ENCODE peak calls at places on chromosomes 7 and 10, in five cellular contexts. One of them, this sample, is unnamed.

GRCh38 chr10:34157501-34157900 is 657.6 kb downstream of the PARD3 start:
- DNase-seq in HCT116: no peak
- DNase-seq in GM12878: no peak
- DNase-seq in H1: no peak
- DNase-seq in K562: no peak
- DNase-seq in this sample: no peak

GRCh38 chr10:124648738-124649137 is 95.4 kb downstream of the FAM53B start:
- DNase-seq in HCT116: no peak
- DNase-seq in GM12878: peak; percentile 33
- DNase-seq in H1: no peak
- DNase-seq in K562: peak; percentile 60
- DNase-seq in this sample: no peak

GRCh38 chr10:73641272-73642060 is at the start of gene MYOZ1:
- DNase-seq in HCT116: no peak
- DNase-seq in GM12878: no peak
- DNase-seq in H1: no peak
- DNase-seq in K562: peak; percentile 11
- DNase-seq in this sample: no peak

GRCh38 chr7:25594728-25595127 is 366.4 kb upstream of the NPVF start:
- DNase-seq in HCT116: no peak
- DNase-seq in GM12878: no peak
- DNase-seq in H1: no peak
- DNase-seq in K562: no peak
- DNase-seq in this sample: no peak

GRCh38 chr7:45202618-45203017 is 45.0 kb downstream of the RAMP3 start:
- DNase-seq in HCT116: no peak
- DNase-seq in GM12878: no peak
- DNase-seq in H1: no peak
- DNase-seq in K562: no peak
- DNase-seq in this sample: no peak

GRCh38 chr10:90847436-90847835 is 10.4 kb downstream of the HTR7 start:
- DNase-seq in HCT116: peak; percentile 71
- DNase-seq in GM12878: no peak
- DNase-seq in H1: no peak
- DNase-seq in K562: no peak
- DNase-seq in this sample: no peak

GRCh38 chr7:5773661-5774086 is 7.8 kb downstream of the RNF216 start:
- DNase-seq in HCT116: peak; percentile 90
- DNase-seq in GM12878: no peak
- DNase-seq in H1: peak; percentile 5
- DNase-seq in K562: no peak
- DNase-seq in this sample: peak; percentile 63

GRCh38 chr7:132817844-132818427 is 241.7 kb upstream of the PLXNA4 start:
- DNase-seq in HCT116: no peak
- DNase-seq in GM12878: no peak
- DNase-seq in H1: no peak
- DNase-seq in K562: no peak
- DNase-seq in this sample: no peak

GRCh38 chr7:34061175-34061574 is 155.8 kb downstream of the BMPER start:
- DNase-seq in HCT116: no peak
- DNase-seq in GM12878: no peak
- DNase-seq in H1: no peak
- DNase-seq in K562: no peak
- DNase-seq in this sample: no peak

GRCh38 chr10:21503580-21503979 is 21.9 kb downstream of the SKIDA1 start:
- DNase-seq in HCT116: no peak
- DNase-seq in GM12878: no peak
- DNase-seq in H1: no peak
- DNase-seq in K562: no peak
- DNase-seq in this sample: no peak

GRCh38 chr7:105487559-105488218 is 34.4 kb downstream of the PUS7 start:
- DNase-seq in HCT116: no peak
- DNase-seq in GM12878: no peak
- DNase-seq in H1: no peak
- DNase-seq in K562: peak; percentile 33
- DNase-seq in this sample: peak; percentile 62

DNA sequence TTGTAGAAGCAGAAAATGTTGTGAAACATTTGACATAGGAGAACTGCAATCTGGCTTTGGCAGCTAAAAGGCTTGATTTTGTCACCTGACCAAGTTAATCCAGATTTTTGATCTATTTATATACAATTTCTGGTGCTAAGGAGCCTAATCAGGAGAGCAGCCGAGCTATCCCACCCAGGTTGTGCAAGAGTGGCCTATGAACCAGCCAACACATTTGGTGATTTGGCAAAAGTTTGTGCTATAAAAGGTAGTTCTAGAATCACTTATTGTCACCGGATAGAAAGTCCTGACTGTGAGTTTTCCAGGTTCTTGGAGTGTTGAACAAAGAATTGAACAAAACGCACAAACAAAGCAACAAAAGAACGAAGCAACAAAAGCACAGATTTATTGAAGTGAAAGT is 1.4 kb upstream of the SPAM1 start:
- DNase-seq in HCT116: no peak
- DNase-seq in GM12878: no peak
- DNase-seq in H1: no peak
- DNase-seq in K562: no peak
- DNase-seq in this sample: no peak
- TF ChIP-seq SRF in HCT116: no peak
- TF ChIP-seq SRF in GM12878: no peak
- TF ChIP-seq SRF in H1: no peak
- TF ChIP-seq SRF in K562: no peak
- TF ChIP-seq SRF in this sample: no peak

DNA sequence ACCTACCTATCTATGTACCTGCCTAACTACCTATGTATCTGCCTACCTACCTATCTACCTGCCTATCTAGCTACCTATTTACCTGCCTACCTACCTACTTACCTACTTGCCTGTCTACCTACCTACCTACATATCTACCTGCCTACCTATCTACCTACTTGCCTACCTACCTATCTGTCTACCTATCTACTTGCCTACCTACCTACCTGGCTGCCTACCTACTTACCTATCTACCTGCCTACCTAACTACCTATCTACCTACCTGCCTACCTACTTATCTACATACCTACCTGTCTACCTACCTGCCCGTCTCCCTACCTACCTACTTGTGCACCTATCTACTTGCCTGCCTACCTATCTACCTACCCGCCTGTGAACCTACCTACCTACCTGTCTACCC is 68.7 kb upstream of the NPTX2 start:
- DNase-seq in HCT116: no peak
- DNase-seq in GM12878: no peak
- DNase-seq in H1: no peak
- DNase-seq in K562: no peak
- DNase-seq in this sample: no peak
- TF ChIP-seq SRF in HCT116: no peak
- TF ChIP-seq SRF in GM12878: no peak
- TF ChIP-seq SRF in H1: no peak
- TF ChIP-seq SRF in K562: no peak
- TF ChIP-seq SRF in this sample: no peak

GRCh38 chr7:3141326-3141725 is 97.7 kb upstream of the CARD11 start:
- DNase-seq in HCT116: no peak
- DNase-seq in GM12878: no peak
- DNase-seq in H1: no peak
- DNase-seq in K562: no peak
- DNase-seq in this sample: no peak
- TF ChIP-seq SRF in HCT116: no peak
- TF ChIP-seq SRF in GM12878: no peak
- TF ChIP-seq SRF in H1: no peak
- TF ChIP-seq SRF in K562: no peak
- TF ChIP-seq SRF in this sample: no peak

GRCh38 chr10:61835069-61835908 is 66.2 kb upstream of the ARID5B start:
- DNase-seq in HCT116: peak; percentile 71
- DNase-seq in GM12878: peak; percentile 7
- DNase-seq in H1: no peak
- DNase-seq in K562: peak; percentile 56
- DNase-seq in this sample: peak; percentile 44

GRCh38 chr10:61835909-61836232 is 65.6 kb upstream of the ARID5B start:
- DNase-seq in HCT116: no peak
- DNase-seq in GM12878: no peak
- DNase-seq in H1: no peak
- DNase-seq in K562: no peak
- DNase-seq in this sample: no peak

GRCh38 chr10:61836233-61836887 is 65.1 kb upstream of the ARID5B start:
- DNase-seq in HCT116: no peak
- DNase-seq in GM12878: no peak
- DNase-seq in H1: no peak
- DNase-seq in K562: no peak
- DNase-seq in this sample: no peak

GRCh38 chr10:61837748-61838055 is 63.8 kb upstream of the ARID5B start:
- DNase-seq in HCT116: no peak
- DNase-seq in GM12878: no peak
- DNase-seq in H1: no peak
- DNase-seq in K562: no peak
- DNase-seq in this sample: peak; percentile 63

DNA sequence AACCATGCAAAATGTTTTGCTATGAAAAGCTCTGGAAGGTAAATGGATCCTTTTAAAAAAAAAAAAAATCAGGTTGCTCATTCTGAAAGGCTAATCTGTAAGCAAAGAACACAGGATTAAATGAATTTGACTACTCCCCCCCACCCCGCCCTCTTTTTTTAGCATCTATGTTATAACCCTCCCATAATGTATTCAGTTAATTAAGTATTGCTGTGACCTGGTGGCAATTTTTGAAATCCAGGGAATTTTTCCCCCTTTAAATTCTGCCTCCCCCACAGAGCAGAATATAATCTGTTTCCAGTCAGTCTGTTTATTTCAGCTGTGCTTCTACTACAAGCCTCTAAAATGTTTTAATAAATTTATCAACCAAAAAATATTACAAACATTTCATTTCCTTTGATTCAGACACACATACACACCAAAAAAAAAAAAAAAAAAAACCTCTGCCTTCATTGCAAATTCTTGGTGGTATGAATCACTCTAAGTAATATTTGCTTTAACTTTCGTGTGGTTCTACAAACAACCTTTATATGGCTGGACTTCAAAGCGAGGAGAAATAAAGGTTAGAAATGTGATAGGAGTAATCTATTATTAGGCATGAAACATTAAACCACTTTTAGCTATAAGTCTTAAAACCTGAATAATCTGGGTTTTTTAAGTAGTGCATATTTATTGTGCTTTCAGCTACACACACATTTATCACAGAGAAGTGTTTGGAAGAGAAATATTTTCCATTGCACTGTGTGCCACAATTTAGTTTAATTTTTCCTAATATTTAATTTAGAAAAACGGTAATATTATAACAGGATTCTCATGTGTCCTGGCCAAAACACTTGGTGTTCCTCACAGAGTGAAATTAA is 64.4 kb upstream of the ARID5B start:
- DNase-seq in HCT116: peak; percentile 77
- DNase-seq in GM12878: no peak
- DNase-seq in H1: no peak
- DNase-seq in K562: no peak
- DNase-seq in this sample: peak; percentile 90
- TF ChIP-seq SRF in HCT116: peak; percentile 53
- TF ChIP-seq SRF in GM12878: no peak
- TF ChIP-seq SRF in H1: no peak
- TF ChIP-seq SRF in K562: no peak
- TF ChIP-seq SRF in this sample: no peak

DNA sequence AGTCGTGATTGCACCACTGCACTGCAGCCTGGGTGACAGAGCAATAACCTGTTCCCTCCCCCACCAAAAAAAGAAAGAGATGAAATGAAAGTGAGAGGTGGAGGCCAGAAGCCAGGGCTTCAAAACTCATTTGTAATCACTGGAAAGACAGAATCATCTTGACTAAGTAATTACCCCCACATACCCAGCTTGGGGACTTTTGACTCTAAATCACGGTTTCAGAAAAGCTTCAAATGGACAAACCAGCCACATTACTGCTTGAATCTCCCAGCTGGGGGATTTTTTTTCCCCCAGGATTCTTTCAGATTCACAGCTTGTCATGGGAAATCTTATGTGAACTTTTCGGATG is 361.0 kb downstream of the FRMD4A start:
- DNase-seq in HCT116: no peak
- DNase-seq in GM12878: peak; percentile 52
- DNase-seq in H1: no peak
- DNase-seq in K562: no peak
- DNase-seq in this sample: no peak
- TF ChIP-seq SRF in HCT116: no peak
- TF ChIP-seq SRF in GM12878: no peak
- TF ChIP-seq SRF in H1: no peak
- TF ChIP-seq SRF in K562: no peak
- TF ChIP-seq SRF in this sample: no peak

DNA sequence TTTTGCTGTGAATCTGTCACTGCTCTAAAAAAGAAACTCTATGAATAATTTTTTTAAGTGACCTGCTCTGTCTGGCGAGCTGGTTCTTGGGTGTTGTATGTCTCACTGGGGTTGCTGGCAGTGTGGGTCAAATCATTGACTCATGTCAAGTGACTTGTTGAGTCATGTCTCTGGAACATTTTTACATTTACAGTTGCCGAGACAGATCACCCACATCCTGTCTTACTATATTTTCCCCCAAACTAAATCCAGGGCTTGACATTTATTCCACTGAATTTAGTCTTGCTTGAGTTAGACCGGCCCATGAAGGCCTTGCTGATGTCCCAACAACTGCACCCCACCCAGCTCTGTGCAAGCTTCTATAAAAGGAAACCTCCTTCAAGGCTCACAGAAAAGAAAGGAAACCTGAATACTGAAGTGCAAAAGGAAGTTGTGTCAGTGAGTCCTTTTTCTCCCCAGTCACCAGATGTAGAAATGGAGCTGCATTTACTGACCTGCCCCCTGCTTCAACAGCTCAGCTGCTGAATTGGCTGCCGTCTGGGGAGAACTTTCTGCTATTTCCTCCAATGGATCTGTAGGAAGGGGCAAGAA is 290.4 kb downstream of the TNS3 start:
- DNase-seq in HCT116: peak; percentile 35
- DNase-seq in GM12878: peak; percentile 50
- DNase-seq in H1: no peak
- DNase-seq in K562: no peak
- DNase-seq in this sample: no peak
- TF ChIP-seq SRF in HCT116: no peak
- TF ChIP-seq SRF in GM12878: no peak
- TF ChIP-seq SRF in H1: no peak
- TF ChIP-seq SRF in K562: no peak
- TF ChIP-seq SRF in this sample: no peak

DNA sequence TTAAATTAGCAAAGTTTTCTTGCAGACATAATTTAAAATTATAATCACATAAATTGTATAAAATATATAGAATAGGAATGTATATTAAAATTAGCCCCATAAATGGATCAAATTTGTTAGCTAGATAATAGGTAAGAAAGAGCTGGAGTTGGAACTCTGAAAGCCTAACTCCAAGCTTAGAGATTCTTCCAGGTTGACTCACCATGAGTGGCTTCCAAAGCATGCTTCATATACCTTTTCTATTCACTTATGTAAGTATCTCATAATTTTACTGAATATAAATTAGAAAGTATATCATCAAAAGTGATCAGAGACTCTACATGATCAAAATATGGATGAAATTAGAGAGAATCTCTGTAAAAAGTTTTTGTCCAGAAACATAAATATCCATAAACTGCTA is 320.7 kb upstream of the MAGI2 start:
- DNase-seq in HCT116: no peak
- DNase-seq in GM12878: no peak
- DNase-seq in H1: no peak
- DNase-seq in K562: no peak
- DNase-seq in this sample: no peak
- TF ChIP-seq SRF in HCT116: no peak
- TF ChIP-seq SRF in GM12878: no peak
- TF ChIP-seq SRF in H1: no peak
- TF ChIP-seq SRF in K562: no peak
- TF ChIP-seq SRF in this sample: no peak

This sample was measured in HepG2.